ENCODE peak calls at places on chromosome 6, in seven cellular contexts. R, Y, X, B, I, U and M are unnamed samples.
A peak's percentile ranks its signal among the peaks of the same experiment; 100 is the strongest.

GRCh38 chr6:14506656-14507242 is 389.2 kb downstream of the CD83 start:
- DNase-seq in R (no peak), Y (no peak), X (no peak), B (no peak), I (no peak), U (no peak), M (no peak)

GRCh38 chr6:63571382-63571882 is 848 bp upstream of the LOC128125822 start:
- DNase-seq in R (no peak), Y (no peak), X (no peak), B (no peak), I (no peak), U (no peak), M (peak; percentile 80)

GRCh38 chr6:110873981-110874879 is at the start of gene AMD1:
- DNase-seq in R (peak; percentile 98), Y (peak; percentile 93), X (peak; percentile 97), B (peak; percentile 99), I (peak; percentile 98), U (peak; percentile 99), M (peak; percentile 99)

GRCh38 chr6:81362246-81362645 is 390.2 kb downstream of the TENT5A start:
- DNase-seq in R (no peak), Y (peak; percentile 79), X (no peak), B (peak; percentile 9), I (no peak), U (no peak), M (no peak)

GRCh38 chr6:45795678-45796077 is 220.0 kb downstream of the CLIC5 start:
- DNase-seq in R (no peak), Y (no peak), X (no peak), B (no peak), I (no peak), U (no peak), M (no peak)

GRCh38 chr6:20688710-20689500 is 154.6 kb downstream of the CDKAL1 start:
- DNase-seq in R (no peak), Y (no peak), X (no peak), B (peak; percentile 49), I (no peak), U (no peak), M (peak; percentile 63)

GRCh38 chr6:1856381-1856780 is 246.7 kb downstream of the FOXC1 start:
- DNase-seq in R (peak; percentile 16), Y (peak; percentile 66), X (no peak), B (peak; percentile 67), I (no peak), U (no peak), M (peak; percentile 50)

GRCh38 chr6:2596222-2596621 is 154.5 kb downstream of the MYLK4 start:
- DNase-seq in R (no peak), Y (no peak), X (no peak), B (no peak), I (no peak), U (no peak), M (no peak)

GRCh38 chr6:20826378-20826777 is 292.1 kb downstream of the CDKAL1 start:
- DNase-seq in R (no peak), Y (peak; percentile 17), X (no peak), B (peak; percentile 75), I (no peak), U (no peak), M (peak; percentile 71)

GRCh38 chr6:13447949-13448724 is 39.3 kb downstream of the GFOD1 start:
- DNase-seq in R (no peak), Y (no peak), X (no peak), B (peak; percentile 46), I (no peak), U (no peak), M (no peak)

GRCh38 chr6:92341224-92341623 is 1078.1 kb downstream of the EPHA7 start:
- DNase-seq in R (no peak), Y (no peak), X (no peak), B (no peak), I (no peak), U (no peak), M (no peak)

GRCh38 chr6:2821554-2821953 is 20.1 kb downstream of the SERPINB1 start:
- DNase-seq in R (no peak), Y (no peak), X (no peak), B (no peak), I (no peak), U (no peak), M (no peak)

GRCh38 chr6:154614641-154615040 is 104.2 kb upstream of the CNKSR3 start:
- DNase-seq in R (no peak), Y (no peak), X (no peak), B (no peak), I (no peak), U (no peak), M (no peak)

GRCh38 chr6:12137480-12137879 is 125.4 kb downstream of the HIVEP1 start:
- DNase-seq in R (peak; percentile 61), Y (peak; percentile 63), X (peak; percentile 26), B (peak; percentile 92), I (no peak), U (peak; percentile 62), M (peak; percentile 91)

GRCh38 chr6:12138936-12139335 is 126.8 kb downstream of the HIVEP1 start:
- DNase-seq in R (no peak), Y (no peak), X (no peak), B (no peak), I (no peak), U (no peak), M (no peak)

GRCh38 chr6:12136905-12137304 is 124.8 kb downstream of the HIVEP1 start:
- DNase-seq in R (no peak), Y (no peak), X (no peak), B (peak; percentile 40), I (no peak), U (no peak), M (peak; percentile 65)

GRCh38 chr6:12134991-12135390 is 122.9 kb downstream of the HIVEP1 start:
- DNase-seq in R (no peak), Y (no peak), X (no peak), B (no peak), I (no peak), U (no peak), M (no peak)

DNA sequence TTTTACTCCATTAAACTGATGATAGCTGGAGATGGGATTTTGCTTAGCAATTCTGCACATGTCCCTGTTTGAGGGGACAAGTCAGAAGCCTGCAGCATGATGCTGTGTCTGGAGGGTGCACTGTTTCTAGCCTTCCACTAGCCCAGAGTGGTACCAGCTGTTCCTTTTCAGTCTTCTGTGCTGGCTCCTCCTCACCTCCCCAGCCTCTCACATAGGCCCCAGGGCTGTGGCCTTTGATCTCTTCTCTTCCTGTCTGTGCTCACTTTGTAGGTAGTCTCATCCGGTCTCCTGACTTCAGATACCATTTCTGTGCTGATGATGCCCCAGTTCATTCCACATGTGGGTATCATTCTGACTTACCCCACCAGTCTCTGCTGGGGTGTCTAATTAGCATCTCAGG is 126.3 kb downstream of the HIVEP1 start:
- DNase-seq in R (no peak), Y (no peak), X (no peak), B (peak; percentile 17), I (no peak), U (no peak), M (no peak)
- H3K4me3 ChIP-seq in R (no peak overlapping the region), Y (no peak overlapping the region), X (no peak overlapping the region), B (no peak overlapping the region), I (no peak overlapping the region), U (no peak overlapping the region), M (no peak overlapping the region)

GRCh38 chr6:131951576-131952230 is 531 bp upstream of the CCN2 start:
- DNase-seq in R (no peak), Y (no peak), X (no peak), B (peak; percentile 49), I (no peak), U (no peak), M (peak; percentile 72)

GRCh38 chr6:131949615-131949908 is 1.6 kb downstream of the CCN2 start:
- DNase-seq in R (no peak), Y (no peak), X (no peak), B (peak; percentile 94), I (no peak), U (no peak), M (no peak)

GRCh38 chr6:131948692-131949614 is 2.2 kb downstream of the CCN2 start:
- DNase-seq in R (peak; percentile 16), Y (no peak), X (peak; percentile 53), B (peak; percentile 93), I (no peak), U (peak; percentile 35), M (peak; percentile 94)

GRCh38 chr6:131950767-131951575 is at the start of gene CCN2:
- DNase-seq in R (peak; percentile 95), Y (peak; percentile 96), X (peak; percentile 86), B (peak; percentile 100), I (peak; percentile 87), U (peak; percentile 79), M (peak; percentile 99)

GRCh38 chr6:131949909-131950766 is 1.0 kb downstream of the CCN2 start:
- DNase-seq in R (peak; percentile 87), Y (peak; percentile 81), X (peak; percentile 82), B (peak; percentile 96), I (peak; percentile 82), U (peak; percentile 78), M (peak; percentile 95)
- TF ChIP-seq CTCF in R (peak; percentile 36), Y (peak; percentile 56), X (peak; percentile 62), B (peak; percentile 46), I (peak; percentile 42), U (peak; percentile 50), M (peak; percentile 43)

GRCh38 chr6:56245903-56246351 is 1.5 kb downstream of the COL21A1 start:
- DNase-seq in R (no peak), Y (peak; percentile 64), X (no peak), B (peak; percentile 36), I (no peak), U (no peak), M (peak; percentile 56)
- H3K4me3 ChIP-seq in R (no peak overlapping the region), Y (peak overlapping the region; percentile 60), X (no peak overlapping the region), B (no peak overlapping the region), I (peak overlapping the region; percentile 52), U (peak overlapping the region; percentile 59), M (no peak overlapping the region)

GRCh38 chr6:157513004-157513603 is 132.1 kb downstream of the ZDHHC14 start:
- DNase-seq in R (no peak), Y (no peak), X (no peak), B (no peak), I (no peak), U (no peak), M (no peak)

GRCh38 chr6:157513619-157514485 is 132.9 kb downstream of the ZDHHC14 start:
- DNase-seq in R (no peak), Y (no peak), X (no peak), B (no peak), I (no peak), U (no peak), M (no peak)

GRCh38 chr6:157516319-157517026 is 135.5 kb downstream of the ZDHHC14 start:
- DNase-seq in R (no peak), Y (no peak), X (no peak), B (no peak), I (no peak), U (no peak), M (no peak)

GRCh38 chr6:157512081-157512682 is 131.2 kb downstream of the ZDHHC14 start:
- DNase-seq in R (no peak), Y (no peak), X (no peak), B (no peak), I (no peak), U (no peak), M (no peak)

DNA sequence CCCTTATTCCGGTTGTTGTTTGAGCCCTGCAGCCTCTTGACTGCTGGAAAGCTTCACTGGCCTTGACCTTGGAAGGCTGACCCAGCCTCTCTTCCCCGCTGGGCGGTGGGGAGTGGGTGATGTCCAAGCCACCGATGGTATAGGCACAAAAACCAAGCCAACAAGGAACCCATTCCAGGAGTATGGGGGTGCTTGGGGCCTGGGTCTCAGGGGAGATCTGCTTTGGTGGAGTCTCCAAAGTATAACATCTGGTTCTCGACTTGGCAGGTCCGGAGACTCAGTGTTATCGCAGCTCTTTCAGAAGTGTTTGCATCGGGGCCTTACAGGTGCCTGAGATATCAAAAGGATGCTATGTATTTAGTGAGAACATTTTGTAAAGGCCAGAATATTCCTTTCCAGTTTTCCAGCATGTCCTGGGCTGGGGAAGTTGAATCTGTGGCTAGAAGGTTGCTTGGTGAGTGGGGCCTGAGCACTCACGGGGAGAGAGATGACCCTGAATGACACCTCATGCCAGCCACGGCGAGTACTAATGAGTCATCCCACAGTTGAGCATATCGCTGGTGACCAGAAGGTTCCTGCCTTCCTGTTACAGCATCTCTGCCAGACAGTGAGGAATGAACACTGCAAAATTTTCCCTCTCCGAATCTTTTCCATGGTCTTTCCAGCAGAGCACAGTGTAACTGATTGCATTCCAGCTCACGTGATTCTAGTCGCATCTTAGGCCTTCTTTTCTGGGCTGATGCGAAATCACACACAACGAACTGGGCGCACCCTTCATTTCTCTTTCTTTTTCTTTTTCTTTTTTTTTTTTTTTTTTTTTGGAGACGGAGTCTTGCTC is 133.9 kb downstream of the ZDHHC14 start:
- DNase-seq in R (no peak), Y (no peak), X (no peak), B (peak; percentile 61), I (no peak), U (no peak), M (peak; percentile 60)
- TF ChIP-seq CTCF in R (no peak), Y (no peak), X (no peak), B (no peak), I (no peak), U (no peak), M (no peak)